ENCODE peak calls at places on chromosomes 6 and 20, in eight cellular contexts. X is D721Med, D is epithelial cell of esophagus, W is PC-3, G is GM10248, F is AG09309, B is epithelial cell of proximal tubule, Z is NB4. U is an unnamed sample.

GRCh38 chr6:71228461-71229041 is 60.1 kb upstream of the OGFRL1 start:
- DNase-seq in Z (peak; percentile 33), B (no peak), D (no peak), G (no peak), W (peak; percentile 77), X (no peak), F (no peak), U (no peak)

GRCh38 chr6:157116420-157116819 is 206.9 kb downstream of the TMEM242 start:
- DNase-seq in G (no peak), D (no peak), X (no peak), Z (peak; percentile 22), F (no peak), B (no peak), W (no peak), U (no peak)

GRCh38 chr6:39992861-39993622 is 58.8 kb upstream of the MOCS1 start:
- DNase-seq in B (no peak), Z (no peak), D (peak; percentile 35), G (no peak), F (no peak), W (no peak), X (no peak), U (no peak)

GRCh38 chr6:138865480-138866101 is 69.7 kb downstream of the ECT2L start:
- DNase-seq in Z (no peak), B (no peak), D (no peak), F (no peak), X (no peak), W (no peak), G (no peak), U (no peak)

GRCh38 chr6:45423901-45424627 is 46.3 kb upstream of the SUPT3H start:
- DNase-seq in X (no peak), B (no peak), W (no peak), F (no peak), Z (peak; percentile 86), D (peak; percentile 28), G (peak; percentile 12), U (peak; percentile 17)

GRCh38 chr6:170221052-170221752 is 69.7 kb downstream of the DLL1 start:
- DNase-seq in X (no peak), G (no peak), F (no peak), D (no peak), Z (peak; percentile 86), W (no peak), B (no peak), U (no peak)

GRCh38 chr20:15702161-15702560 is 871.1 kb downstream of the KIF16B start:
- DNase-seq in D (no peak), B (no peak), X (no peak), Z (no peak), F (no peak), W (no peak), G (no peak), U (no peak)

GRCh38 chr20:17646209-17646717 is 35.8 kb downstream of the RRBP1 start:
- DNase-seq in F (no peak), W (no peak), D (no peak), X (no peak), G (no peak), Z (no peak), B (no peak), U (no peak)

GRCh38 chr6:25177629-25178028 is 101.5 kb upstream of the CARMIL1 start:
- DNase-seq in B (no peak), W (peak; percentile 23), G (no peak), X (no peak), D (no peak), Z (no peak), F (no peak), U (no peak)

GRCh38 chr6:143936347-143936746 is 71.7 kb downstream of the PLAGL1 start:
- DNase-seq in X (no peak), F (no peak), G (no peak), D (no peak), W (no peak), Z (no peak), B (no peak), U (no peak)

GRCh38 chr6:163333038-163333437 is 81.5 kb upstream of the QKI start:
- DNase-seq in W (no peak), Z (no peak), D (no peak), G (no peak), B (no peak), F (no peak), X (no peak), U (no peak)

GRCh38 chr20:62888910-62889309 is 27.3 kb upstream of the TCFL5 start:
- DNase-seq in G (no peak), D (no peak), W (no peak), B (no peak), X (no peak), Z (no peak), F (no peak), U (no peak)

GRCh38 chr20:60895363-60896079 is 356.5 kb upstream of the CDH4 start:
- DNase-seq in X (no peak), G (no peak), F (no peak), W (no peak), B (no peak), Z (no peak), D (no peak), U (no peak)

GRCh38 chr6:26170181-26170580 is 83.0 kb downstream of the HFE start:
- DNase-seq in F (no peak), B (no peak), W (no peak), D (peak; percentile 54), X (no peak), Z (no peak), G (peak; percentile 20), U (peak; percentile 50)

GRCh38 chr6:43924222-43924702 is 154.3 kb downstream of the VEGFA start:
- DNase-seq in X (no peak), D (no peak), G (no peak), W (no peak), Z (peak; percentile 96), B (no peak), F (no peak), U (peak; percentile 34)

GRCh38 chr20:53331151-53331973 is 262.3 kb downstream of the ZNF217 start:
- DNase-seq in G (no peak), W (peak; percentile 83), F (no peak), X (no peak), D (no peak), B (no peak), Z (no peak), U (no peak)

GRCh38 chr6:8499540-8499939 is 64.2 kb upstream of the SLC35B3 start:
- DNase-seq in D (peak; percentile 48), F (no peak), W (peak; percentile 51), B (no peak), G (no peak), X (no peak), Z (peak; percentile 12), U (no peak)

GRCh38 chr20:51381557-51381956 is 161.0 kb downstream of the NFATC2 start:
- DNase-seq in G (no peak), F (no peak), D (no peak), Z (peak; percentile 29), B (no peak), X (no peak), W (no peak), U (no peak)
- TF ChIP-seq CTCF in G (no peak), F (no peak), D (no peak), Z (peak; percentile 3), B (no peak), X (no peak), W (peak; percentile 43), U (no peak)

DNA sequence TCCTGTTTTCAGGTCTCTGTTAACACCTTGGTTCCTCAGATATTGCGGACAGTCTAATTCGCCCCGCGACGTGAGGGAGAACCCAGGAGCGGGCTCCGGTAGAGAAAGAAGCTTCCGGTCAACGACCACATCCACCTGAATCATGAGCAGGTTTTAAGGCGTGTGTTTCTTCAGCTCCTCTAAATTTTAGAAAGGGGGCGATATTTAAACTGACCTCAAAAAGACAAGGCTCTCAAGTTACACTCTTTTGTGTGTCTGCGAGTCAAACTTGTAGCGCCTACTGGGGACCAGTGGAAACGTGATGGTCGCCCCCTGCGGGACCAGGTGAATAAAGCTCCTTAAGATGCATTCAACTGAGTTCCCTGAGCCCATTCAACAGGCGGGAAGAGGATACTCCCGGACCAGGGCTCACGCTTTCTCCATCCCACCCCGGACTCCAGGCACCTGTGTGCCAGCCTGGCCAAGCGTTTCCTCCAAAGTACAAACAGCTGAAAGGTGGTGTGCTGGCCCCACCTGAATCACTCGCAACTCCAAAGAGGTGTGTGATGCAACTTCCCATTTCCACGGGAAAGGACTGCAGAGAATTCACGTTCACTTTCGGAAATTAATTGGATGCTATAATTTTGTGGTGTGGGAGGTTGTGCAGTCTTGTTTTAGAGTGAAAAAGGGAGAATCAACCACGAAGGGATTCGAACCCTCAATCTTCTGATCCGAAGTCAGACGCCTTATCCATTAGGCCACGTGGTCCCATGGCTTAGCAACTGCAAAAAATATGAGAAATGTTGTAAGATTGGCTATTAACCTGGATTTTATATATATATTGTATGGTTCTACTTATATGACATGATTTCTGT is 17.0 kb downstream of the GPX5 start:
- DNase-seq in G (peak; percentile 71), B (no peak), X (peak; percentile 49), F (peak; percentile 55), W (peak; percentile 95), D (peak; percentile 83), Z (peak; percentile 91), U (peak; percentile 88)
- TF ChIP-seq CTCF in G (peak; percentile 52), B (peak; percentile 66), X (peak; percentile 47), F (peak; percentile 35), W (peak; percentile 85), D (peak; percentile 72), Z (peak; percentile 41), U (peak; percentile 56)

GRCh38 chr6:160163425-160163824 is 41.8 kb downstream of the SLC22A1 start:
- DNase-seq in G (no peak), F (no peak), W (no peak), X (no peak), B (no peak), D (no peak), Z (no peak), U (no peak)

GRCh38 chr6:160161647-160161986 is 40.0 kb downstream of the SLC22A1 start:
- DNase-seq in X (no peak), Z (no peak), G (no peak), F (no peak), W (no peak), B (no peak), D (no peak), U (no peak)

GRCh38 chr6:160160929-160161646 is 39.5 kb downstream of the SLC22A1 start:
- DNase-seq in B (no peak), D (no peak), W (no peak), G (no peak), F (no peak), Z (no peak), X (no peak), U (no peak)

GRCh38 chr6:160162167-160162566 is 40.6 kb downstream of the SLC22A1 start:
- DNase-seq in F (no peak), W (no peak), D (peak; percentile 15), X (no peak), Z (no peak), G (no peak), B (no peak), U (no peak)

DNA sequence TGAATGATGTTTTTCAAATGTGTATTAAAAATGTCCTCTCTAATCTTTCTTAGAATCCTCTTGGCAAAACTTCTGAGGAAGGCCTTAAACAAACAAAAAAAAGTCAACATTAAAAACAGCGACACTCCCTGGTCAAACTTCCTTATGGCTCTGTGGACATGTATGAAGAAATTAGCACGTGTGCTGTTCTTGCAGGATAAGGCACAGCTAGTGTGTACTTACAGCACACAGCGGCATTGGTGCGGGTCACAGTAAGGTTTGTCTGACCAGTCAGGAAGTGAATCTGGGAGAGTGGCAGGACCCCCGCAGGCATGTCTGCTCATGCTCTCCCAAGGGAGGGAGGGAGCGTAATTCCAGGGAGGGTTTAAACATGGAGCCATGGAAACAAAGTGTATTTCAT is 38.8 kb downstream of the SLC22A1 start:
- DNase-seq in B (no peak), X (no peak), Z (no peak), F (no peak), G (no peak), W (peak; percentile 55), D (peak; percentile 54), U (no peak)
- TF ChIP-seq CTCF in B (no peak), X (peak; percentile 7), Z (no peak), F (peak; percentile 4), G (no peak), W (peak; percentile 55), D (peak; percentile 40), U (no peak)

GRCh38 chr20:13546497-13547131 is 92.1 kb downstream of the TASP1 start:
- DNase-seq in X (no peak), D (peak; percentile 77), G (peak; percentile 35), F (peak; percentile 37), Z (peak; percentile 73), W (peak; percentile 93), B (no peak), U (peak; percentile 78)
- TF ChIP-seq CTCF in X (peak; percentile 78), D (peak; percentile 92), G (peak; percentile 74), F (peak; percentile 75), Z (peak; percentile 92), W (peak; percentile 92), B (peak; percentile 89), U (peak; percentile 85)